ENCODE peak calls at places on chromosome 1, in four cellular contexts. H, C, O and E are unnamed samples.

GRCh38 chr1:177448652-177449351 is 278.0 kb downstream of the BRINP2 start:
- DNase-seq in H (no peak), C (no peak), O (no peak), E (no peak)

GRCh38 chr1:88291902-88292301 is 392.2 kb upstream of the PKN2 start:
- DNase-seq in H (no peak), C (no peak), O (no peak), E (no peak)

GRCh38 chr1:172613294-172613693 is 45.6 kb upstream of the FASLG start:
- DNase-seq in H (peak; percentile 46), C (no peak), O (no peak), E (no peak)

GRCh38 chr1:233005703-233006102 is 55.3 kb downstream of the NTPCR start:
- DNase-seq in H (peak; percentile 85), C (no peak), O (no peak), E (no peak)

GRCh38 chr1:189432761-189433160 is 1044.9 kb downstream of the BRINP3 start:
- DNase-seq in H (peak; percentile 27), C (no peak), O (no peak), E (no peak)

GRCh38 chr1:53073899-53074311 is 11.9 kb downstream of the PODN start:
- DNase-seq in H (no peak), C (peak; percentile 13), O (no peak), E (no peak)

GRCh38 chr1:234848972-234849641 is 239.1 kb upstream of the IRF2BP2 start:
- DNase-seq in H (peak; percentile 74), C (peak; percentile 73), O (no peak), E (no peak)

GRCh38 chr1:5329068-5329739 is 663.0 kb downstream of the NPHP4 start:
- DNase-seq in H (no peak), C (no peak), O (no peak), E (no peak)

GRCh38 chr1:116119876-116120275 is 8.7 kb downstream of the MAB21L3 start:
- DNase-seq in H (no peak), C (no peak), O (no peak), E (no peak)